ENCODE peak calls at places on chromosomes 4 and X, in four cellular contexts. D, N, W and Y are unnamed samples.
A peak's percentile ranks its signal among the peaks of the same experiment; 100 is the strongest.

GRCh38 chrX:15073313-15073712 is 196.6 kb downstream of the ASB9 start:
- DNase-seq in D (no peak), N (no peak), W (no peak), Y (no peak)

GRCh38 chr4:147824316-147824715 is 92.4 kb downstream of the ARHGAP10 start:
- DNase-seq in D (no peak), N (no peak), W (no peak), Y (no peak)

GRCh38 chr4:89294583-89295244 is 12.9 kb downstream of the GPRIN3 start:
- DNase-seq in W (no peak), D (no peak), N (no peak), Y (no peak)

GRCh38 chr4:87677731-87678130 is 27.7 kb downstream of the DMP1 start:
- DNase-seq in W (no peak), N (peak; percentile 62), D (peak; percentile 44), Y (peak; percentile 51)

GRCh38 chr4:128068927-128069326 is 7.8 kb downstream of the LARP1B start:
- DNase-seq in W (peak; percentile 69), N (no peak), D (no peak), Y (no peak)

GRCh38 chrX:117610806-117611205 is 505.8 kb downstream of the KLHL13 start:
- DNase-seq in D (no peak), N (no peak), W (no peak), Y (no peak)

GRCh38 chr4:170884965-170885583 is 795.3 kb upstream of the AADAT start:
- DNase-seq in D (no peak), N (no peak), W (no peak), Y (no peak)

GRCh38 chr4:14308229-14308651 is 680.7 kb upstream of the BOD1L1 start:
- DNase-seq in D (peak; percentile 46), N (no peak), W (no peak), Y (no peak)

GRCh38 chrX:70169281-70169680 is 8.0 kb upstream of the DGAT2L6 start:
- DNase-seq in N (no peak), D (no peak), W (no peak), Y (no peak)

GRCh38 chr4:8273450-8273849 is 3.9 kb downstream of the HTRA3 start:
- DNase-seq in D (no peak), W (no peak), N (no peak), Y (peak; percentile 35)

GRCh38 chr4:122764071-122764807 is 31.7 kb downstream of the BBS12 start:
- DNase-seq in N (no peak), W (no peak), D (no peak), Y (no peak)

GRCh38 chrX:153744210-153745066 is 19.6 kb upstream of the PLXNB3 start:
- DNase-seq in W (peak; percentile 65), N (no peak), D (no peak), Y (peak; percentile 73)

GRCh38 chrX:18617351-18617750 is 54.6 kb downstream of the RS1 start:
- DNase-seq in N (no peak), W (no peak), D (no peak), Y (no peak)

GRCh38 chrX:12704706-12705105 is 86.5 kb upstream of the PRPS2 start:
- DNase-seq in N (no peak), W (no peak), D (no peak), Y (no peak)

GRCh38 chr4:110854021-110854678 is 231.3 kb upstream of the PITX2 start:
- DNase-seq in W (no peak), D (no peak), N (no peak), Y (no peak)

GRCh38 chrX:39811391-39811790 is 286.4 kb downstream of the BCOR start:
- DNase-seq in N (no peak), W (no peak), D (no peak), Y (peak; percentile 63)

GRCh38 chr4:7358100-7358735 is 76.5 kb downstream of the PSAPL1 start:
- DNase-seq in D (peak; percentile 77), N (peak; percentile 71), W (no peak), Y (peak; percentile 69)

GRCh38 chr4:3226467-3226866 is 22.5 kb upstream of the MSANTD1 start:
- DNase-seq in W (no peak), D (no peak), N (no peak), Y (no peak)

GRCh38 chrX:55342533-55343501 is 78.1 kb upstream of the PAGE3 start:
- DNase-seq in D (no peak), W (peak; percentile 73), N (peak; percentile 5), Y (peak; percentile 32)

GRCh38 chrX:109740076-109740809 is 7.2 kb upstream of the ACSL4 start:
- DNase-seq in N (no peak), W (no peak), D (no peak), Y (no peak)

GRCh38 chr4:78806943-78807458 is 30.9 kb downstream of the BMP2K start:
- DNase-seq in W (no peak), D (no peak), N (no peak), Y (no peak)

GRCh38 chr4:2009651-2010233 is 968 bp upstream of the NELFA start:
- DNase-seq in D (peak; percentile 71), W (peak; percentile 46), N (peak; percentile 45), Y (peak; percentile 79)

GRCh38 chr4:1655676-1656075 is 28.4 kb downstream of the FAM53A start:
- DNase-seq in W (no peak), D (no peak), N (no peak), Y (no peak)

GRCh38 chr4:143626134-143626859 is 74.2 kb downstream of the FREM3 start:
- DNase-seq in D (peak; percentile 85), N (peak; percentile 82), W (no peak), Y (peak; percentile 92)

GRCh38 chr4:29805245-29805644 is 914.9 kb upstream of the PCDH7 start:
- DNase-seq in W (no peak), N (no peak), D (no peak), Y (no peak)

GRCh38 chr4:36374836-36375511 is 93.6 kb downstream of the DTHD1 start:
- DNase-seq in D (no peak), N (no peak), W (no peak), Y (no peak)

GRCh38 chrX:21813612-21814368 is 25.6 kb upstream of the MBTPS2 start:
- DNase-seq in N (no peak), D (no peak), W (no peak), Y (no peak)

GRCh38 chr4:184806711-184807110 is 19.1 kb downstream of the ACSL1 start:
- DNase-seq in D (no peak), W (no peak), N (no peak), Y (no peak)

GRCh38 chr4:186740822-186741221 is 17.2 kb upstream of the FAT1 start:
- DNase-seq in W (no peak), D (no peak), N (no peak), Y (no peak)

GRCh38 chrX:10882484-10882883 is 228.6 kb upstream of the HCCS start:
- DNase-seq in D (no peak), N (no peak), W (no peak), Y (no peak)

GRCh38 chr4:140151700-140152014 is 2.3 kb downstream of the MAML3 start:
- DNase-seq in N (peak; percentile 89), D (peak; percentile 87), W (peak; percentile 94), Y (peak; percentile 86)

GRCh38 chr4:183926950-183927349 is 21.8 kb downstream of the STOX2 start:
- DNase-seq in W (no peak), N (no peak), D (no peak), Y (no peak)

GRCh38 chr4:124589827-124590226 is 122.7 kb downstream of the ANKRD50 start:
- DNase-seq in W (no peak), N (no peak), D (no peak), Y (no peak)
- H3K4me3 ChIP-seq in W (no peak overlapping the region), N (no peak overlapping the region), D (no peak overlapping the region), Y (no peak overlapping the region)

DNA sequence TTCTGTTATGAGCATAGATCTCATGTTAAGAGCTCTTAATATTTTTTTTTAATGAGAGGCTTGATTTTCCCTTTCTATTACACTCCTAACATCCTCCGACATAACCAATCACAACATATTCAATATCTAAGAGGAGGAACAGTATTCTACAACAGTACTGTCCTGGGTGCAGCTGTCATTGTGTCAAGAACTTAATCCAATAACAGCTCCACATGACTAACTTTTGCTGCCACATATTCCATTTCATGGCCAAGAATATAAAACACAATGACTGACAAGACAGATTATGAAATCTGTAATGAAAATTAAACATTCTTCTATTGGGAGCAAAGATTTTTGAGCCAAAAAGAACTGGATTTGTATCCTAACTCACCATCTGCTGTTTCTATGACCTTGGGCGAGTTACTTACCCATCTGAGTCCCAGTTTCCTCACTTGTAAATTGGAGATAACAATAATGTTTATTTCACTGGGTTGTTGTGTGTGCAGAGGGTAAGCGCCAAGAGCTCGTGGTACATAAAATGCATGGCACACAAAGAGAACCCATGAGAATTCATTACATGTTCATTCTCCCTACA is 405.6 kb downstream of the SPRY1 start:
- DNase-seq in D (no peak), N (no peak), W (no peak), Y (no peak)
- H3K4me3 ChIP-seq in D (no peak overlapping the region), N (no peak overlapping the region), W (no peak overlapping the region), Y (no peak overlapping the region)

GRCh38 chrX:150982235-150982785 is 825 bp upstream of the HMGB3 start:
- DNase-seq in W (no peak), D (no peak), N (no peak), Y (no peak)
- H3K4me3 ChIP-seq in W (no peak overlapping the region), D (peak overlapping the region; percentile 63), N (no peak overlapping the region), Y (peak overlapping the region; percentile 91)

GRCh38 chr4:137644201-137644600 is 111.9 kb upstream of the PCDH18 start:
- DNase-seq in W (no peak), N (no peak), D (no peak), Y (no peak)
- H3K4me3 ChIP-seq in W (no peak overlapping the region), N (no peak overlapping the region), D (no peak overlapping the region), Y (no peak overlapping the region)